ENCODE peak calls at places on chromosomes 4 and X, in six cellular contexts. M is CD8-positive, alpha-beta T cell; D is fibroblast of pulmonary artery; Q is OCI-LY7; B is GM12865; T is esophagus muscularis mucosa. G is an unnamed sample.

GRCh38 chrX:916235-916609 is 285.6 kb downstream of the SHOX start:
- DNase-seq in M (no peak), Q (no peak), B (no peak), D (no peak), T (no peak), G (no peak)

GRCh38 chr4:122346036-122346435 is 32.8 kb upstream of the ADAD1 start:
- DNase-seq in M (no peak), Q (no peak), D (peak), T (no peak), B (no peak), G (no peak)

GRCh38 chrX:83845397-83845796 is 15.5 kb upstream of the CYLC1 start:
- DNase-seq in B (peak), Q (peak), M (no peak), D (peak), T (no peak), G (peak)

GRCh38 chr4:138727704-138728103 is 287.9 kb upstream of the NOCT start:
- DNase-seq in T (no peak), M (no peak), D (peak), Q (no peak), B (no peak), G (no peak)

GRCh38 chrX:134780908-134781307 is 122.6 kb upstream of the PLAC1 start:
- DNase-seq in D (no peak), M (no peak), B (no peak), T (no peak), Q (no peak), G (no peak)

GRCh38 chrX:32948130-32948529 is 263.2 kb downstream of the DMD start:
- DNase-seq in T (no peak), M (no peak), B (no peak), D (no peak), Q (no peak), G (no peak)

GRCh38 chr4:116357758-116358157 is 727.6 kb downstream of the TRAM1L1 start:
- DNase-seq in D (peak), B (peak), M (no peak), T (no peak), Q (peak), G (peak)

GRCh38 chrX:44343412-44343942 is at the start of gene EFHC2:
- DNase-seq in T (no peak), B (peak), Q (no peak), D (peak), M (peak), G (no peak)

GRCh38 chr4:37653601-37654000 is 32.6 kb downstream of the RELL1 start:
- DNase-seq in M (no peak), Q (no peak), T (no peak), B (no peak), D (no peak), G (no peak)

GRCh38 chrX:13965531-13965930 is 64.2 kb downstream of the GEMIN8 start:
- DNase-seq in M (no peak), B (no peak), T (no peak), Q (no peak), D (no peak), G (no peak)

GRCh38 chr4:22179124-22179874 is 230.7 kb upstream of the KCNIP4 start:
- DNase-seq in M (no peak), Q (no peak), D (peak), T (no peak), B (no peak), G (peak)

GRCh38 chr4:140609548-140610425 is 41.0 kb upstream of the UCP1 start:
- DNase-seq in M (no peak), D (peak), Q (peak), T (no peak), B (peak), G (peak)

GRCh38 chrX:47751670-47752069 is 85.0 kb upstream of the ZNF81 start:
- DNase-seq in D (peak), Q (peak), B (peak), T (no peak), M (peak), G (no peak)

GRCh38 chr4:11698846-11699590 is 270.3 kb upstream of the HS3ST1 start:
- DNase-seq in B (no peak), D (peak), M (no peak), Q (no peak), T (no peak), G (peak)

GRCh38 chr4:25440478-25441030 is 63.5 kb downstream of the ANAPC4 start:
- DNase-seq in M (no peak), Q (no peak), B (no peak), T (no peak), D (peak), G (no peak)

GRCh38 chr4:2393353-2394270 is 24.8 kb downstream of the ZFYVE28 start:
- DNase-seq in Q (peak), T (no peak), D (peak), M (no peak), B (peak), G (no peak)

GRCh38 chr4:38136604-38137003 is 176.4 kb downstream of the PTTG2 start:
- DNase-seq in B (no peak), T (no peak), Q (no peak), D (no peak), M (no peak), G (no peak)

GRCh38 chr4:3290889-3291321 is 1.9 kb upstream of the RGS12 start:
- DNase-seq in Q (no peak), T (no peak), B (no peak), D (no peak), M (no peak), G (no peak)

GRCh38 chr4:2662598-2662997 is 93.5 kb downstream of the TNIP2 start:
- DNase-seq in T (no peak), B (no peak), M (no peak), D (peak), Q (no peak), G (peak)

GRCh38 chrX:113868169-113868568 is 715.7 kb upstream of the HTR2C start:
- DNase-seq in M (no peak), D (peak), B (peak), T (no peak), Q (no peak), G (no peak)

GRCh38 chrX:74537011-74537390 is 77.4 kb downstream of the RLIM start:
- DNase-seq in Q (no peak), B (no peak), D (peak), T (no peak), M (no peak), G (peak)
- H3K4me3 ChIP-seq in Q (no peak), B (peak), D (peak), T (peak), M (peak), G (peak)

DNA sequence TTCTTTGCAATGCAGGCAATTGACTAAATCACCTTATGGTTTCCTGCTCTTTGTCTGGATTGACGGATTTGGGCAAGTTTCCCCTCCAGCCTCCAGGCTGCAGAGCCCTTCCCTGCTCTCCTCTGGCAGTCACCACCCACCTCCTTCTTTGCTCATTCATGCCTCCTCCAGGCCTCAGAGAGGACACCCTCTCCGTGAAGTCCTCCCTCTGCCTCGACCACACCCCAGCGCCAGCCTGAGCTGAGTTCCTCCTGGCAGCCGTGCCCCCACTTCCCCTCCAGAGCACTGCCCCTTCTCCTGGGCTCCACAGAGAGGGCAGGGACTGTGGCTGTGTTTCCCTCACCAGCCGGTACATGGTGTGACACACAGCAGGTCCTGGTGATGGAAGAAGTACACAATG is 53.7 kb downstream of the DCTD start:
- DNase-seq in M (no peak), T (no peak), B (no peak), D (no peak), Q (no peak), G (no peak)
- TF ChIP-seq CTCF in M (no peak), T (no peak), B (no peak), D (no peak), Q (no peak), G (no peak)

GRCh38 chr4:184472540-184473264 is 1.6 kb downstream of the IRF2 start:
- DNase-seq in T (peak), B (peak), D (peak), M (peak), Q (peak), G (peak)
- H3K4me3 ChIP-seq in T (peak), B (peak), D (peak), M (peak), Q (peak), G (peak)

GRCh38 chrX:17052210-17052609 is 105.8 kb downstream of the REPS2 start:
- DNase-seq in D (no peak), Q (no peak), B (no peak), T (no peak), M (no peak), G (no peak)

GRCh38 chrX:17042046-17042445 is 95.6 kb downstream of the REPS2 start:
- DNase-seq in D (no peak), B (no peak), M (no peak), Q (no peak), T (no peak), G (no peak)

GRCh38 chrX:17047224-17047623 is 100.8 kb downstream of the REPS2 start:
- DNase-seq in B (no peak), T (no peak), M (no peak), D (no peak), Q (no peak), G (no peak)

GRCh38 chrX:17040711-17041110 is 94.3 kb downstream of the REPS2 start:
- DNase-seq in T (no peak), M (no peak), D (no peak), B (no peak), Q (no peak), G (no peak)

DNA sequence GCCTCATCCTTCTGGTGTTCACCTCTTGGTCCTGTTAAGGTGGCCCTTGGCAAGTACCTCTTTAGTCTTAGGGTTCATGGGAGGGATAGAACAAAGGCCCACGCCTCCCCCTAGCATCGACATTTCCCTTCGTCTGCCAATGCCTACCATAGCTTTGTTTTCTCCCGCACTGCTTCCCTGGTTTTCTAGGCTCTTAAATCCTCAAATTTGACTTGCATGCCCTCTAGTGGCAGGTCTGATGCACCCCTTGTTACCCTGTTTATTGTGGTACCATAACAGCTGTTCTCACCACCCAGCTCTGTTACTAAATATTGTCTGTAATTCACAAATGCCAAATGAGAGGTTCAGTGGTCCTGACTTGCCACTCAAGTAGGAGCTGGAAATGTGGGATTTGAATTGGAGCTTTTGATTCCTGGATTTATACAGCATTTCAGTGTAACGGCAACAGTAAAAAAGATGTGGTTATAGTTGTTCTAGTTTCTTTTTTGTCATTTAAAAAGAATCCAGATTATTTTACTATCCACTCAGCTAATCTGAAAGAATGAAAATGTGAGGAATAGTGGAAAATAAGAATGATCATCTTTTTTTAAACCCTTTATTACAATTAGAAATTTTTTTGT is 100.1 kb downstream of the REPS2 start:
- DNase-seq in Q (peak), M (peak), T (no peak), B (peak), D (peak), G (peak)
- TF ChIP-seq CTCF in Q (peak), M (peak), T (peak), B (peak), D (peak), G (peak)

GRCh38 chrX:153818571-153819397 is 11.6 kb downstream of the PDZD4 start:
- DNase-seq in B (no peak), M (peak), T (no peak), Q (no peak), D (no peak), G (no peak)
- H3K4me3 ChIP-seq in B (no peak), M (peak), T (peak), Q (no peak), D (peak), G (peak)

GRCh38 chr4:174521800-174522182 is 497 bp downstream of the HPGD start:
- DNase-seq in D (no peak), T (no peak), M (no peak), Q (no peak), B (no peak), G (no peak)
- TF ChIP-seq CTCF in D (no peak), T (no peak), M (no peak), Q (no peak), B (no peak), G (no peak)

GRCh38 chrX:9885150-9885549 is 82.0 kb upstream of the CLDN34 start:
- DNase-seq in M (peak), T (no peak), Q (peak), D (peak), B (peak), G (peak)
- H3K4me3 ChIP-seq in M (no peak), T (no peak), Q (no peak), D (no peak), B (no peak), G (no peak)

G was measured in astrocyte of the spinal cord.